ENCODE peak calls at places on chromosome 20, in four cellular contexts. W is WTC11, D is HepG2, M is K562. F is an unnamed sample.

GRCh38 chr20:51447097-51447764 is 95.3 kb downstream of the NFATC2 start:
- DNase-seq in W (no peak), D (peak), M (no peak), F (no peak)

GRCh38 chr20:59356662-59357061 is 56.3 kb downstream of the EDN3 start:
- DNase-seq in W (no peak), D (no peak), M (no peak), F (no peak)

GRCh38 chr20:55580475-55580874 is 424.8 kb downstream of the CBLN4 start:
- DNase-seq in W (no peak), D (no peak), M (no peak), F (no peak)

GRCh38 chr20:53201588-53201987 is 229.4 kb downstream of the TSHZ2 start:
- DNase-seq in W (no peak), D (no peak), M (no peak), F (no peak)

GRCh38 chr20:33282991-33283555 is at the start of gene BPIFB1:
- DNase-seq in W (no peak), D (peak), M (no peak), F (no peak)

GRCh38 chr20:17624551-17625245 is 54.8 kb downstream of the DSTN start:
- DNase-seq in W (peak), D (no peak), M (no peak), F (no peak)

GRCh38 chr20:44532981-44533331 is 11.1 kb upstream of the SERINC3 start:
- DNase-seq in W (no peak), D (peak), M (no peak), F (no peak)

GRCh38 chr20:48681882-48682426 is 145.8 kb downstream of the PREX1 start:
- DNase-seq in W (no peak), D (no peak), M (no peak), F (no peak)

GRCh38 chr20:41098703-41099250 is 38.6 kb upstream of the PLCG1 start:
- DNase-seq in W (no peak), D (no peak), M (no peak), F (no peak)

GRCh38 chr20:15699431-15700146 is 873.7 kb downstream of the KIF16B start:
- DNase-seq in W (peak), D (no peak), M (no peak), F (no peak)

GRCh38 chr20:15760217-15760567 is 813.1 kb downstream of the KIF16B start:
- DNase-seq in W (no peak), D (no peak), M (no peak), F (no peak)

GRCh38 chr20:51037499-51038110 is 14.7 kb upstream of the KCNG1 start:
- DNase-seq in W (no peak), D (no peak), M (no peak), F (no peak)

GRCh38 chr20:33601016-33601415 is 61.1 kb upstream of the C20orf144 start:
- DNase-seq in W (no peak), D (no peak), M (no peak), F (no peak)

GRCh38 chr20:51494241-51495110 is 48.0 kb downstream of the NFATC2 start:
- DNase-seq in W (no peak), D (no peak), M (no peak), F (no peak)

GRCh38 chr20:36786663-36787062 is 13.1 kb upstream of the DSN1 start:
- DNase-seq in W (no peak), D (no peak), M (no peak), F (no peak)

GRCh38 chr20:672975-673604 is 2.5 kb downstream of the SCRT2 start:
- DNase-seq in W (peak), D (no peak), M (no peak), F (no peak)

GRCh38 chr20:48613926-48614325 is 213.9 kb downstream of the PREX1 start:
- DNase-seq in W (no peak), D (no peak), M (no peak), F (no peak)

GRCh38 chr20:50810842-50811241 is 16.0 kb downstream of the BCAS4 start:
- DNase-seq in W (no peak), D (no peak), M (no peak), F (no peak)

GRCh38 chr20:48921883-48922867 is 664 bp downstream of the ARFGEF2 start:
- DNase-seq in W (peak), D (peak), M (peak), F (no peak)

GRCh38 chr20:25274481-25274880 is 26.6 kb downstream of the PYGB start:
- DNase-seq in W (no peak), D (no peak), M (no peak), F (no peak)

GRCh38 chr20:48411906-48412305 is 415.9 kb downstream of the PREX1 start:
- DNase-seq in W (no peak), D (no peak), M (no peak), F (no peak)

GRCh38 chr20:38635721-38636285 is 34.2 kb downstream of the ARHGAP40 start:
- DNase-seq in W (no peak), D (no peak), M (peak), F (no peak)

GRCh38 chr20:571754-572331 is 28.3 kb upstream of the CSNK2A1 start:
- DNase-seq in W (peak), D (no peak), M (peak), F (no peak)

GRCh38 chr20:51108638-51109363 is 85.9 kb upstream of the KCNG1 start:
- DNase-seq in W (no peak), D (no peak), M (no peak), F (no peak)

GRCh38 chr20:17691758-17692157 is 8.0 kb upstream of the BANF2 start:
- DNase-seq in W (no peak), D (no peak), M (no peak), F (no peak)

GRCh38 chr20:23200914-23201313 is 114.8 kb upstream of the CD93 start:
- DNase-seq in W (peak), D (peak), M (peak), F (no peak)

GRCh38 chr20:58112017-58112781 is 116.3 kb downstream of the ANKRD60 start:
- DNase-seq in W (no peak), D (no peak), M (no peak), F (peak)

GRCh38 chr20:58667975-58668374 is 16.9 kb downstream of the STX16 start:
- DNase-seq in W (no peak), D (no peak), M (no peak), F (no peak)

GRCh38 chr20:20815711-20816455 is 103.4 kb upstream of the RALGAPA2 start:
- DNase-seq in W (no peak), D (no peak), M (no peak), F (no peak)

GRCh38 chr20:21202284-21202683 is 76.4 kb downstream of the KIZ start:
- DNase-seq in W (no peak), D (peak), M (no peak), F (no peak)

GRCh38 chr20:48769111-48769879 is 58.5 kb downstream of the PREX1 start:
- DNase-seq in W (no peak), D (no peak), M (peak), F (no peak)

GRCh38 chr20:10077886-10078285 is 43.1 kb downstream of the ANKEF1 start:
- DNase-seq in W (no peak), D (no peak), M (no peak), F (no peak)

GRCh38 chr20:21515300-21516179 is 1.7 kb upstream of the NKX2-2 start:
- DNase-seq in W (peak), D (no peak), M (no peak), F (no peak)

GRCh38 chr20:41632896-41633295 is 14.7 kb upstream of the CHD6 start:
- DNase-seq in W (no peak), D (no peak), M (no peak), F (no peak)

GRCh38 chr20:5844063-5844681 is 94.0 kb downstream of the SHLD1 start:
- DNase-seq in W (no peak), D (peak), M (no peak), F (peak)

GRCh38 chr20:6993016-6993415 is 225.5 kb downstream of the BMP2 start:
- DNase-seq in W (no peak), D (no peak), M (no peak), F (no peak)

GRCh38 chr20:62248890-62249560 is 10.7 kb downstream of the OSBPL2 start:
- DNase-seq in W (no peak), D (no peak), M (no peak), F (no peak)
- TF ChIP-seq NR2C2 in W (no peak), D (no peak), M (no peak), F (no peak)

GRCh38 chr20:35444226-35444625 is 6.2 kb upstream of the GDF5 start:
- DNase-seq in W (no peak), D (no peak), M (no peak), F (no peak)

GRCh38 chr20:35451295-35451694 is 4.1 kb upstream of the CEP250 start:
- DNase-seq in W (no peak), D (no peak), M (no peak), F (no peak)

GRCh38 chr20:35446356-35447078 is 8.5 kb upstream of the GDF5 start:
- DNase-seq in W (no peak), D (no peak), M (no peak), F (no peak)

GRCh38 chr20:35448788-35449373 is 6.5 kb upstream of the CEP250 start:
- DNase-seq in W (no peak), D (peak), M (no peak), F (no peak)

DNA sequence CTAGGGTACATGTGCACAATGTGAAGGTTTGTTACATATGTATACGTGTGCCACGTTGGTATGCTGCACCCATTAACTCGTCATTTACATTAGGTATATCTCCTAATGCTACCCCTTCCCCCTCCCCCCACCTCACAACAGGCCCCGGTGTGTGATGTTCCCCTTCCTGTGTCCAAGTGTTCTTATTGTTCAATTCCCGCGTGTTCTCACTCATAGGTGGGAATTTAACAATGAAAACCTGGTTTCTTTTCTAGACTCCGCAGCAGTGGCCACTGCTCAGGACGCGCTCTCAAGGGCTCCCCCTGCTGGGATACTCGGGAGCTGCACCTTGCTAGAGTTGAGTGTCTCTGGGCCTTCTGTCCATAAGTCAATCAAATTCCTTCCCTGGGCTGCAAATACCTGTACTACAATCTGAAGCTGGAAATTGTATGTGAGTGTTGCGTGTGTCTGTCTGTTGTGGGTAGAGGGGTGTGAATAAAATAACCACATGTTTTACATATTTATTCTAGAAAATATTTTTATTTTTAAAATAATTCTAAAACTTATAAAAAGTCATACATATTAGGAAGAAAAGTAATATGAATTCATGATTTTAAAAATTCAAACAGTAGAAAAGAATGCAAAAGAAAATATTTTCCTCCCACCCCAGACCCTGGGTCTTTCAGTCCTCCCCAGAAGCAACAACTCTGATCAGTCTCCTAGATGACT is 8.2 kb upstream of the CEP250 start:
- DNase-seq in W (peak), D (peak), M (peak), F (peak)
- TF ChIP-seq NR2C2 in W (no peak), D (peak), M (no peak), F (no peak)

GRCh38 chr20:47350181-47350550 is 6.3 kb downstream of the ZMYND8 start:
- DNase-seq in W (no peak), D (no peak), M (no peak), F (no peak)

GRCh38 chr20:47347661-47348462 is 8.6 kb downstream of the ZMYND8 start:
- DNase-seq in W (no peak), D (no peak), M (no peak), F (no peak)

GRCh38 chr20:47348539-47349142 is 7.9 kb downstream of the ZMYND8 start:
- DNase-seq in W (no peak), D (no peak), M (no peak), F (no peak)

GRCh38 chr20:47350691-47351545 is 5.6 kb downstream of the ZMYND8 start:
- DNase-seq in W (no peak), D (no peak), M (no peak), F (no peak)

DNA sequence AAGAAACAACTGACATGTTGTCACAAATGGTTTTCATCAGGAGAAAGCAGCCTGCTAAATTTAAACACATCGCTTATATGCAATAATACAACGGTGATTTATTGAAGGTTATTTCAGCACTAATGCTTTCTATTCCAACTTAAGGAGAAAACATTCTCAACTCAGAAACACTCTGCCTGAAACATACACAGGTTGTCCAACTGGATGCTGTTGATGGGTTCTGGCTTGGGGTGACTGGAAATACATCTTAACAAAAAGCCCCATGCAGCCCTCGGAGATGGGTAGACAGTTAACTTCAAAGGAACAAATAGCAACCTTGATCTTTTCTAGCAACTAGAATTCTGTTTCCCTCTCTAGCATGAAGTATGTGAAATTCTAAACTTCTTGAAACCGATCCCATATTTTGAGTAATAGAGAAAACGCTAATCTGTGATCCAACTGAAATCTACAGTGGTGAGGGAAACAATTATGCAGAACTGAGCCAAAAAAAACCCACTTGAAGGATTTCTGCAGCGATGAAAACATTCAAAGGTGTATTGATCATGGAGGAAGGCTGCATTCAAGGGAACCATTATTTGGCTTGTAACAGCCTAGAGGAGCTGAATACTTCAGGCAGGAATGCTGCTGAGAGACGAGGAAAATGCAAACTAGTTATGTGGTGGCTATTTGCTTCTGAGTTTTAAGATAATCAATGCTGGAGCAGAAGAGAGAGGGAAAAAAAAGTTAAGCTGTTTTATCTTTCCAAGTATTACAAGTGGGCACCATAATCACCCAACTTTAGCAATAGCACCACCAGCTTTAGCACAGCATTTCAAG is 6.9 kb downstream of the ZMYND8 start:
- DNase-seq in W (no peak), D (no peak), M (no peak), F (no peak)
- TF ChIP-seq NR2C2 in W (no peak), D (no peak), M (no peak), F (no peak)

GRCh38 chr20:3705970-3706739 is 6.2 kb downstream of the SIGLEC1 start:
- DNase-seq in W (no peak), D (no peak), M (no peak), F (no peak)
- TF ChIP-seq NR2C2 in W (no peak), D (no peak), M (no peak), F (no peak)

GRCh38 chr20:63158845-63159244 is 57.1 kb downstream of the YTHDF1 start:
- DNase-seq in W (no peak), D (no peak), M (no peak), F (no peak)

GRCh38 chr20:63160641-63161175 is 55.2 kb downstream of the YTHDF1 start:
- DNase-seq in W (no peak), D (no peak), M (no peak), F (no peak)

GRCh38 chr20:63161176-63161651 is 54.7 kb downstream of the YTHDF1 start:
- DNase-seq in W (no peak), D (no peak), M (no peak), F (no peak)

GRCh38 chr20:63158352-63158751 is 57.6 kb downstream of the YTHDF1 start:
- DNase-seq in W (no peak), D (no peak), M (no peak), F (no peak)

GRCh38 chr20:63159826-63160640 is 55.9 kb downstream of the YTHDF1 start:
- DNase-seq in W (no peak), D (no peak), M (no peak), F (no peak)
- TF ChIP-seq NR2C2 in W (no peak), D (no peak), M (no peak), F (no peak)

GRCh38 chr20:2302369-2302768 is 6.6 kb downstream of the TGM3 start:
- DNase-seq in W (peak), D (peak), M (peak), F (no peak)

GRCh38 chr20:2299301-2299700 is 3.5 kb downstream of the TGM3 start:
- DNase-seq in W (no peak), D (no peak), M (no peak), F (no peak)

GRCh38 chr20:2300002-2300401 is 4.2 kb downstream of the TGM3 start:
- DNase-seq in W (no peak), D (no peak), M (no peak), F (no peak)

GRCh38 chr20:2300420-2300819 is 4.6 kb downstream of the TGM3 start:
- DNase-seq in W (no peak), D (no peak), M (peak), F (no peak)

DNA sequence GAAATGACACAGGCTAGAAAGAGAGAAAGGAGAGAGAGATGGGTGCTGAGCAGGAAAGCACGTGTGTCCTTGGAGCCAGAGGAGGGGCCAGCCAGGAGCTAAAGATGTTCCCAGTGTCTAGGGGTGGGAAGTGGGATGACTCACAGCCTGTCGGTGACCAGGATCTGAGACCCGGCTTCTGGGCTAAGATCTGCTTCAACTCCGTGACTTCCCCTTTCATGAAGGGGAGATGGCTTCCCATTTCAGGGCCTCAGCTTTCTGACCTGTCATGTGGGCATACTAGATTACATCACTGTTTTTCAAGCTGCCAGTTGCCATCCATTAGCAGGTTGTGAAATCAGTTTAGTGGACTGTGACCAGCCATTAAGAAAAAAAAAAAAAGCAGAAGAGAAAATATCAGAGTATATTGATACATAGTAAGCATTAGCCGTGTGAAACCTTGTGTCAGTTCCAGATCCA is 5.4 kb downstream of the TGM3 start:
- DNase-seq in W (no peak), D (peak), M (peak), F (peak)
- TF ChIP-seq NR2C2 in W (no peak), D (no peak), M (no peak), F (no peak)

DNA sequence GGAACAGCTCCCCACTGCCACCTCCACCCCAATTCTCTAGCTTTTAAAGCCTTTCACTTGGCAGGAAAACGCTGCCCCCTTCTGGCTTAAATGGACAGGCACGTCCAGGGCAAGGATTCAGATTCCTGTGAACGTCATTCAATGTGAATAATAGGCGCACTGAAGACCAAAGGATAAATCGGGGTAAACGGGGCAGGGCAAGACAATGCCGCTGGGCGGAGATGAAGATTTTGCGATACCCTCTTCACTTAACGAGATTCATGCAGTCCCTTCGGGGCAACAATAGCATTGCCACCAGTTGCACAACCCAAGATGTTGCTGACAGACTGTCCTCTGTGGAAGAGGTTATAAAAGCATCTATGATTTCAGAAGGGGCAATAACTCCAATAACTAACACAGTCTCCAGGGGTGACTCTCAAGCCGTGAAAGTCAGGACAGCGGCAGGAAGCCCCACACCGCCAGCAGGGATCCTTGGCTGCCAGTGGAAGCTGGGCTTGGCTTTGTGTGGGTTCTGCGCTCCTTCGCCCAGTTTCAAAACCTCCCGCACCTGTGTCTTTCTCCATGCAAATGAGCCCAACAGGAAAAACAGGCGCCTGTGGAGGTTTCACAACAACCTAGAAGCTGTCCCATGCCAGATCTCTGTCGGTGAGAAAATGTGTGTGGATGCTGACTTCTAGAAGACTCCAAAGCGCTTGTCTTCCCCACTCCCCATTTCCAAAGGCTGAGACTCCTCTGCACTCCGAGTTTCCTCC is 291.8 kb downstream of the BMP7 start:
- DNase-seq in W (peak), D (peak), M (peak), F (no peak)
- TF ChIP-seq NR2C2 in W (no peak), D (no peak), M (no peak), F (no peak)

GRCh38 chr20:46031701-46032254 is 2.8 kb downstream of the SLC12A5 start:
- DNase-seq in W (peak), D (no peak), M (no peak), F (no peak)
- TF ChIP-seq NR2C2 in W (no peak), D (no peak), M (no peak), F (no peak)